ENCODE peak calls at places on chromosomes 11 and 22, in ten cellular contexts. O is lower lobe of right lung, S is IMR-90, W is A549, Q is upper lobe of left lung, L is pancreas, R is left ventricle myocardium inferior, F is fibroblast of lung, T is left lung, J is Peyer's patch. E is an unnamed sample.
A peak's percentile ranks its signal among the peaks of the same experiment; 100 is the strongest.

GRCh38 chr22:29871684-29872083 is 11.3 kb upstream of the MTMR3 start:
- DNase-seq in F (peak; percentile 17), R (no peak), Q (no peak), O (no peak), L (no peak), S (no peak), J (no peak), T (no peak), W (no peak), E (no peak)

GRCh38 chr11:3165152-3165705 is at the start of gene OSBPL5:
- DNase-seq in O (peak; percentile 83), F (peak; percentile 73), L (peak; percentile 91), Q (peak; percentile 78), R (peak; percentile 87), J (peak; percentile 77), T (peak; percentile 94), S (peak; percentile 59), W (peak; percentile 47), E (no peak)

GRCh38 chr11:133303262-133303661 is 229.0 kb downstream of the OPCML start:
- DNase-seq in Q (no peak), R (no peak), T (no peak), S (no peak), L (no peak), J (no peak), O (no peak), W (no peak), F (no peak), E (no peak)

GRCh38 chr11:84313830-84314359 is 1027.7 kb upstream of the CCDC90B start:
- DNase-seq in L (no peak), R (no peak), J (no peak), Q (no peak), F (no peak), O (no peak), W (no peak), S (no peak), T (no peak), E (no peak)

GRCh38 chr11:44268073-44268806 is 41.7 kb downstream of the ALX4 start:
- DNase-seq in R (no peak), O (no peak), S (no peak), T (no peak), J (peak; percentile 10), W (no peak), L (no peak), F (no peak), Q (no peak), E (no peak)

GRCh38 chr11:95922536-95923440 is 1.1 kb downstream of the MTMR2 start:
- DNase-seq in T (no peak), R (no peak), J (no peak), F (no peak), W (no peak), O (no peak), L (no peak), Q (no peak), S (no peak), E (no peak)

GRCh38 chr11:1274501-1274900 is 34.9 kb downstream of the TOLLIP start:
- DNase-seq in J (no peak), F (no peak), T (peak; percentile 74), S (no peak), Q (no peak), W (no peak), L (no peak), O (no peak), R (no peak), E (no peak)

GRCh38 chr11:114478768-114479167 is 39.5 kb downstream of the REXO2 start:
- DNase-seq in F (no peak), L (no peak), Q (no peak), J (no peak), O (no peak), S (no peak), T (no peak), W (no peak), R (no peak), E (no peak)

GRCh38 chr11:1563697-1564534 is 8.2 kb downstream of the DUSP8 start:
- DNase-seq in S (no peak), R (no peak), O (no peak), Q (no peak), W (no peak), T (no peak), J (no peak), L (peak; percentile 58), F (no peak), E (peak; percentile 14)

DNA sequence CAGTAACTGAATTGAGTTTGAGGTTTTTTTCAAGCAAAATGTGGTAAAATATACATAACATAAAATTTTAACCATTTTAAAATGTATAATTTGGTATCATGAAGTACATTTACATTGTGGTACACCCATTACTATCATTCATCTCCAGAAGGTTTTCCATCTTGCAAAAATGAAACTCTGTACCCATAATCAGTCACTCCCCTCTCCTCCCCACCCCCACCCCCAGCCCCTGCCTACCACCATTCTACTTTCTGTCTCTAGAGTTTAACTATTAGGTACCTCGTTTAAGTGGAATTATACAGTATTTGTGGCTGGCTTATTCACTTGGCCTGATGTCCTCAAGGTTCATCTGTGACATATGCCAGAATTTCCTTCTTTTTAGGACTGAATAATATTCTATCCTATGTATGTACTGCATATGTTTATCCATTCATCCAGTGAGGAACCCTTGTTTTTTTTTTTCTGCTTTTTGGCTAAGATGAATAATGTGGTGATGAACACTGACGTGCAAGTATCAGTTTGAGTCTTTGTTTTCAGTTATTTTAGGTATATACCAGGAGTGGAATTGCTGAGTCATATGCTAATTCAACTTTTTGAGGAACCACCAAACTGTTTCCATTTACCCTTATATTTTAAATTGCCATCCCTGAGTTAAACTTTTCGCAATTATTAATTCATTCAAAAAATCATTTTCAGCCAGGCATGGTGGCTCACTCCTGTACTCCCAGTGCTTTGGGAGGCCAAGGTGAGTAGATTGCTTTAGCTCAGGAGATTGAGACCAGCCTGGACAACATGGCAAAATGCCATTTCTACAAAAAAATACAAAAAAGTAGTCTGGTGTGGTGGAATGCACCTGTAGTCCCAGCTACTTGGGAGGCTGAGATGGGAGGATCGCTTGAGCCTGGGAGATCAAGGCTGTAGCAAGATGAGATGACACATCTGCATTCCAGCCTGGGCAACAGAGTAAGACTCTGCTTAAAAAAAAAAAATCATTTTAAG is 64.1 kb downstream of the MICAL2 start:
- DNase-seq in W (no peak), J (no peak), F (peak; percentile 72), T (no peak), S (peak; percentile 81), R (no peak), O (no peak), Q (no peak), L (no peak), E (no peak)
- H3K27ac ChIP-seq in W (peak overlapping the region; percentile 82), J (no peak overlapping the region), F (peak overlapping the region; percentile 93), T (no peak overlapping the region), S (peak overlapping the region; percentile 98), R (no peak overlapping the region), O (no peak overlapping the region), Q (peak overlapping the region; percentile 32), L (no peak overlapping the region), E (no peak overlapping the region)

DNA sequence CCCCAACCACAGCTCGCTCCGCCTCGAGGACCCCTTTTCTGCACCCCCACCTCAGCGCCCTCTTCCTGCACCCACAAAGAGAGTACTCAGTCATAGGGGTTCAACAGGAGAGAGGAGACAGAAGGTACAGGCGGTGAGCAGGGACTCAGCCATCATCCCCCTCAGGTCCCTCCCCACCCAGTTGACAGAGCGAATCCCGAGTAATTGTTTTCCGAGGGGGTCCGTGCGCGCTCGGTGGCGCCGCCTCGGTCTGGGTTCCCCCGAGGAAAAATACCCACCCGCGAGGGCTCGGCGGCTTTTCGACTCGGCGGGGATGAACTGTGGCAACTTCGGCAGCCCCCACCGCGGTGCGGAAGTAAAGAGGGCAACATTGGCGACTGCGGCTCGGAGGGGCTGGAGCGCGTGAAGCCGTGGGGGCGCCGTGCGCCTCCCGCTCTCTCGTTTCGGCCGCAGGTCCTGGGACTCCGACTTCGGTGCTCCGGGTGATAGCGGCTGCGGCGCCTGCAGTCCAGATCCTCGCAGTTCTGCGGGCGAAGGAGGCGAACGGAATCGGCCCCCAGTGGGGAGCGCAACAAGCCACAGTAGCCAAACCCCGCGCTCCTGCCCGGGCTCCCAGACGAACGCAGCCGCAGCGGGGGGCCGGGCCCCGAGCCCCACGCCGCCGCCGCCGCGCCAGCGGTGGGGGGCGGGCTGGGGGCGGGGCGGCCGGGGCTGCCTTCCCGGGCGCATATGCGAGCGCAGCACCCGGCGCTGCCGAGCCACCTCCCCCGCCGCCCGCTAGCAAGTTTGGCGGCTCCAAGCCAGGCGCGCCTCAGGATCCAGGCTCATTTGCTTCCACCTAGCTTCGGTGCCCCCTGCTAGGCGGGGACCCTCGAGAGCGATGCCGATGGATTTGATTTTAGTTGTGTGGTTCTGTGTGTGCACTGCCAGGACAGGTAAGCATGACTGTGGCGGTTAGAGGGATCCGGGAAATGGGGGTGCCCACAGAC is at the start of gene NELL1:
- DNase-seq in R (no peak), L (peak; percentile 60), J (no peak), T (peak; percentile 69), O (no peak), F (no peak), Q (no peak), S (no peak), W (no peak), E (no peak)
- TF ChIP-seq CTCF in R (no peak), L (no peak), J (no peak), T (no peak), O (no peak), F (no peak), Q (no peak), S (no peak), W (no peak), E (no peak)

GRCh38 chr11:100095809-100096208 is 591.3 kb upstream of the ARHGAP42 start:
- DNase-seq in Q (no peak), J (no peak), S (no peak), T (no peak), R (no peak), F (no peak), L (no peak), W (no peak), O (no peak), E (no peak)
- H3K9me3 ChIP-seq in Q (no peaks in the 10 kb centered on the region), J (no peaks in the 10 kb centered on the region), S (peaks cover 2% of the 10 kb centered on the region), T (peaks cover 2% of the 10 kb centered on the region), R (no peaks in the 10 kb centered on the region), F (no peaks in the 10 kb centered on the region), L (no peaks in the 10 kb centered on the region), W (no peaks in the 10 kb centered on the region), O (no peaks in the 10 kb centered on the region), E (no peaks in the 10 kb centered on the region)

GRCh38 chr11:7524831-7525230 is 11.0 kb downstream of the PPFIBP2 start:
- DNase-seq in Q (peak; percentile 31), S (no peak), W (no peak), R (no peak), T (no peak), O (no peak), J (no peak), F (no peak), L (no peak), E (no peak)

GRCh38 chr11:7525424-7525823 is 11.6 kb downstream of the PPFIBP2 start:
- DNase-seq in L (no peak), W (no peak), J (peak; percentile 56), O (no peak), F (no peak), R (no peak), S (no peak), Q (no peak), T (no peak), E (no peak)

GRCh38 chr11:7522106-7522505 is 8.3 kb downstream of the PPFIBP2 start:
- DNase-seq in L (no peak), S (no peak), O (no peak), J (peak; percentile 17), Q (no peak), R (no peak), T (no peak), F (no peak), W (no peak), E (no peak)

GRCh38 chr11:7522546-7522945 is 8.7 kb downstream of the PPFIBP2 start:
- DNase-seq in W (no peak), J (peak; percentile 18), S (no peak), L (no peak), O (no peak), T (no peak), R (no peak), F (no peak), Q (no peak), E (no peak)

GRCh38 chr11:7523416-7524210 is 9.8 kb downstream of the PPFIBP2 start:
- DNase-seq in J (peak; percentile 19), S (no peak), T (no peak), W (no peak), R (no peak), L (no peak), Q (peak; percentile 65), F (no peak), O (no peak), E (no peak)
- H3K27ac ChIP-seq in J (no peak overlapping the region), S (no peak overlapping the region), T (no peak overlapping the region), W (no peak overlapping the region), R (peak overlapping the region; percentile 25), L (no peak overlapping the region), Q (no peak overlapping the region), F (no peak overlapping the region), O (peak overlapping the region; percentile 4), E (no peak overlapping the region)

E was measured in CD4-positive, alpha-beta T cell.